ENCODE peak calls at places on chromosomes 6 and 20, in ten cellular contexts. One of them, this sample, is unnamed.

GRCh38 chr20:57596998-57597939 is 23.0 kb downstream of the ZBP1 start:
- DNase-seq in Peyer's patch: peak
- DNase-seq in RPMI7951: peak
- DNase-seq in activated naive CD4-positive, alpha-beta T cell: peak
- DNase-seq in pons: no peak
- DNase-seq in stimulated activated CD8-positive, alpha-beta memory T cell treated with anti-CD3 and anti-CD28 coated beads, Interleukin-4, amount 100 ng/mL, for 1 hour: peak
- DNase-seq in RCC 7860: peak
- DNase-seq in mesenchymal stem cell: peak
- DNase-seq in nephron progenitor cell: peak
- DNase-seq in M059J: peak
- DNase-seq in this sample: peak

GRCh38 chr20:4470375-4470774 is 251.3 kb upstream of the PRND start:
- DNase-seq in RCC 7860: no peak
- DNase-seq in nephron progenitor cell: no peak
- DNase-seq in mesenchymal stem cell: peak
- DNase-seq in M059J: peak
- DNase-seq in stimulated activated CD8-positive, alpha-beta memory T cell treated with anti-CD3 and anti-CD28 coated beads, Interleukin-4, amount 100 ng/mL, for 1 hour: no peak
- DNase-seq in pons: no peak
- DNase-seq in activated naive CD4-positive, alpha-beta T cell: no peak
- DNase-seq in Peyer's patch: no peak
- DNase-seq in RPMI7951: peak
- DNase-seq in this sample: peak

GRCh38 chr20:50724851-50725721 is 6.3 kb upstream of the PARD6B start:
- DNase-seq in activated naive CD4-positive, alpha-beta T cell: no peak
- DNase-seq in pons: no peak
- DNase-seq in mesenchymal stem cell: peak
- DNase-seq in nephron progenitor cell: peak
- DNase-seq in M059J: peak
- DNase-seq in RCC 7860: peak
- DNase-seq in RPMI7951: peak
- DNase-seq in Peyer's patch: no peak
- DNase-seq in stimulated activated CD8-positive, alpha-beta memory T cell treated with anti-CD3 and anti-CD28 coated beads, Interleukin-4, amount 100 ng/mL, for 1 hour: no peak
- DNase-seq in this sample: peak

GRCh38 chr6:138162104-138162946 is 586 bp downstream of the ARFGEF3 start:
- DNase-seq in M059J: peak
- DNase-seq in pons: peak
- DNase-seq in activated naive CD4-positive, alpha-beta T cell: no peak
- DNase-seq in mesenchymal stem cell: peak
- DNase-seq in nephron progenitor cell: peak
- DNase-seq in stimulated activated CD8-positive, alpha-beta memory T cell treated with anti-CD3 and anti-CD28 coated beads, Interleukin-4, amount 100 ng/mL, for 1 hour: no peak
- DNase-seq in RPMI7951: peak
- DNase-seq in RCC 7860: no peak
- DNase-seq in Peyer's patch: no peak
- DNase-seq in this sample: no peak

GRCh38 chr6:143545976-143546547 is 34.5 kb upstream of the FUCA2 start:
- DNase-seq in mesenchymal stem cell: peak
- DNase-seq in pons: no peak
- DNase-seq in nephron progenitor cell: no peak
- DNase-seq in activated naive CD4-positive, alpha-beta T cell: no peak
- DNase-seq in RPMI7951: peak
- DNase-seq in stimulated activated CD8-positive, alpha-beta memory T cell treated with anti-CD3 and anti-CD28 coated beads, Interleukin-4, amount 100 ng/mL, for 1 hour: no peak
- DNase-seq in Peyer's patch: no peak
- DNase-seq in M059J: peak
- DNase-seq in RCC 7860: no peak
- DNase-seq in this sample: no peak

GRCh38 chr20:17646901-17647301 is 35.1 kb downstream of the RRBP1 start:
- DNase-seq in M059J: no peak
- DNase-seq in nephron progenitor cell: no peak
- DNase-seq in stimulated activated CD8-positive, alpha-beta memory T cell treated with anti-CD3 and anti-CD28 coated beads, Interleukin-4, amount 100 ng/mL, for 1 hour: no peak
- DNase-seq in RCC 7860: no peak
- DNase-seq in Peyer's patch: no peak
- DNase-seq in pons: no peak
- DNase-seq in RPMI7951: no peak
- DNase-seq in mesenchymal stem cell: no peak
- DNase-seq in activated naive CD4-positive, alpha-beta T cell: no peak
- DNase-seq in this sample: no peak

GRCh38 chr6:53746442-53747103 is 48.2 kb upstream of the LRRC1 start:
- DNase-seq in mesenchymal stem cell: no peak
- DNase-seq in pons: no peak
- DNase-seq in Peyer's patch: no peak
- DNase-seq in activated naive CD4-positive, alpha-beta T cell: no peak
- DNase-seq in RPMI7951: no peak
- DNase-seq in nephron progenitor cell: no peak
- DNase-seq in stimulated activated CD8-positive, alpha-beta memory T cell treated with anti-CD3 and anti-CD28 coated beads, Interleukin-4, amount 100 ng/mL, for 1 hour: no peak
- DNase-seq in RCC 7860: no peak
- DNase-seq in M059J: no peak
- DNase-seq in this sample: no peak

GRCh38 chr20:38373231-38373867 is 27.1 kb downstream of the LBP start:
- DNase-seq in RPMI7951: no peak
- DNase-seq in Peyer's patch: no peak
- DNase-seq in mesenchymal stem cell: no peak
- DNase-seq in pons: no peak
- DNase-seq in M059J: no peak
- DNase-seq in stimulated activated CD8-positive, alpha-beta memory T cell treated with anti-CD3 and anti-CD28 coated beads, Interleukin-4, amount 100 ng/mL, for 1 hour: no peak
- DNase-seq in RCC 7860: no peak
- DNase-seq in nephron progenitor cell: no peak
- DNase-seq in activated naive CD4-positive, alpha-beta T cell: no peak
- DNase-seq in this sample: no peak

GRCh38 chr6:143097224-143097795 is 36.6 kb downstream of the AIG1 start:
- DNase-seq in RPMI7951: no peak
- DNase-seq in RCC 7860: no peak
- DNase-seq in mesenchymal stem cell: no peak
- DNase-seq in M059J: no peak
- DNase-seq in stimulated activated CD8-positive, alpha-beta memory T cell treated with anti-CD3 and anti-CD28 coated beads, Interleukin-4, amount 100 ng/mL, for 1 hour: no peak
- DNase-seq in activated naive CD4-positive, alpha-beta T cell: no peak
- DNase-seq in nephron progenitor cell: no peak
- DNase-seq in Peyer's patch: no peak
- DNase-seq in pons: peak
- DNase-seq in this sample: no peak

GRCh38 chr6:38871745-38872568 is 156.8 kb downstream of the DNAH8 start:
- DNase-seq in RPMI7951: peak
- DNase-seq in pons: peak
- DNase-seq in Peyer's patch: peak
- DNase-seq in nephron progenitor cell: peak
- DNase-seq in stimulated activated CD8-positive, alpha-beta memory T cell treated with anti-CD3 and anti-CD28 coated beads, Interleukin-4, amount 100 ng/mL, for 1 hour: peak
- DNase-seq in mesenchymal stem cell: peak
- DNase-seq in activated naive CD4-positive, alpha-beta T cell: peak
- DNase-seq in M059J: peak
- DNase-seq in RCC 7860: peak
- DNase-seq in this sample: peak

GRCh38 chr6:14059791-14060436 is 57.7 kb upstream of the CD83 start:
- DNase-seq in RCC 7860: peak
- DNase-seq in nephron progenitor cell: no peak
- DNase-seq in M059J: peak
- DNase-seq in Peyer's patch: no peak
- DNase-seq in mesenchymal stem cell: no peak
- DNase-seq in stimulated activated CD8-positive, alpha-beta memory T cell treated with anti-CD3 and anti-CD28 coated beads, Interleukin-4, amount 100 ng/mL, for 1 hour: no peak
- DNase-seq in activated naive CD4-positive, alpha-beta T cell: no peak
- DNase-seq in RPMI7951: peak
- DNase-seq in pons: no peak
- DNase-seq in this sample: no peak

GRCh38 chr6:110756817-110757216 is 58.5 kb downstream of the CDK19 start:
- DNase-seq in Peyer's patch: no peak
- DNase-seq in RPMI7951: no peak
- DNase-seq in M059J: no peak
- DNase-seq in nephron progenitor cell: no peak
- DNase-seq in activated naive CD4-positive, alpha-beta T cell: no peak
- DNase-seq in pons: peak
- DNase-seq in mesenchymal stem cell: no peak
- DNase-seq in stimulated activated CD8-positive, alpha-beta memory T cell treated with anti-CD3 and anti-CD28 coated beads, Interleukin-4, amount 100 ng/mL, for 1 hour: no peak
- DNase-seq in RCC 7860: no peak
- DNase-seq in this sample: no peak

GRCh38 chr6:75196051-75196743 is 9.7 kb downstream of the COL12A1 start:
- DNase-seq in mesenchymal stem cell: peak
- DNase-seq in M059J: peak
- DNase-seq in nephron progenitor cell: no peak
- DNase-seq in stimulated activated CD8-positive, alpha-beta memory T cell treated with anti-CD3 and anti-CD28 coated beads, Interleukin-4, amount 100 ng/mL, for 1 hour: no peak
- DNase-seq in activated naive CD4-positive, alpha-beta T cell: no peak
- DNase-seq in Peyer's patch: no peak
- DNase-seq in pons: no peak
- DNase-seq in RPMI7951: peak
- DNase-seq in RCC 7860: no peak
- DNase-seq in this sample: no peak

GRCh38 chr6:117495873-117496272 is 13.4 kb downstream of the DCBLD1 start:
- DNase-seq in RCC 7860: no peak
- DNase-seq in mesenchymal stem cell: peak
- DNase-seq in pons: no peak
- DNase-seq in Peyer's patch: no peak
- DNase-seq in M059J: peak
- DNase-seq in RPMI7951: no peak
- DNase-seq in stimulated activated CD8-positive, alpha-beta memory T cell treated with anti-CD3 and anti-CD28 coated beads, Interleukin-4, amount 100 ng/mL, for 1 hour: no peak
- DNase-seq in activated naive CD4-positive, alpha-beta T cell: no peak
- DNase-seq in nephron progenitor cell: no peak
- DNase-seq in this sample: no peak

GRCh38 chr6:46410330-46410953 is 80.8 kb downstream of the RCAN2 start:
- DNase-seq in mesenchymal stem cell: no peak
- DNase-seq in M059J: peak
- DNase-seq in RCC 7860: no peak
- DNase-seq in pons: peak
- DNase-seq in nephron progenitor cell: no peak
- DNase-seq in Peyer's patch: peak
- DNase-seq in activated naive CD4-positive, alpha-beta T cell: no peak
- DNase-seq in RPMI7951: peak
- DNase-seq in stimulated activated CD8-positive, alpha-beta memory T cell treated with anti-CD3 and anti-CD28 coated beads, Interleukin-4, amount 100 ng/mL, for 1 hour: no peak
- DNase-seq in this sample: no peak

GRCh38 chr20:64188071-64188470 is 23.8 kb downstream of the MYT1 start:
- DNase-seq in stimulated activated CD8-positive, alpha-beta memory T cell treated with anti-CD3 and anti-CD28 coated beads, Interleukin-4, amount 100 ng/mL, for 1 hour: no peak
- DNase-seq in M059J: no peak
- DNase-seq in Peyer's patch: no peak
- DNase-seq in pons: no peak
- DNase-seq in mesenchymal stem cell: no peak
- DNase-seq in RPMI7951: no peak
- DNase-seq in RCC 7860: no peak
- DNase-seq in activated naive CD4-positive, alpha-beta T cell: no peak
- DNase-seq in nephron progenitor cell: no peak
- DNase-seq in this sample: no peak

GRCh38 chr6:75843401-75843800 is 94.4 kb downstream of the MYO6 start:
- DNase-seq in pons: no peak
- DNase-seq in activated naive CD4-positive, alpha-beta T cell: no peak
- DNase-seq in nephron progenitor cell: no peak
- DNase-seq in RPMI7951: no peak
- DNase-seq in M059J: no peak
- DNase-seq in Peyer's patch: no peak
- DNase-seq in RCC 7860: no peak
- DNase-seq in stimulated activated CD8-positive, alpha-beta memory T cell treated with anti-CD3 and anti-CD28 coated beads, Interleukin-4, amount 100 ng/mL, for 1 hour: no peak
- DNase-seq in mesenchymal stem cell: no peak
- DNase-seq in this sample: no peak

GRCh38 chr20:24040896-24041459 is 52.4 kb upstream of the GGTLC1 start:
- DNase-seq in stimulated activated CD8-positive, alpha-beta memory T cell treated with anti-CD3 and anti-CD28 coated beads, Interleukin-4, amount 100 ng/mL, for 1 hour: no peak
- DNase-seq in pons: no peak
- DNase-seq in M059J: no peak
- DNase-seq in RCC 7860: no peak
- DNase-seq in activated naive CD4-positive, alpha-beta T cell: no peak
- DNase-seq in nephron progenitor cell: no peak
- DNase-seq in mesenchymal stem cell: no peak
- DNase-seq in Peyer's patch: no peak
- DNase-seq in RPMI7951: no peak
- DNase-seq in this sample: no peak

GRCh38 chr6:48809700-48810099 is 653.4 kb downstream of the MMUT start:
- DNase-seq in M059J: no peak
- DNase-seq in stimulated activated CD8-positive, alpha-beta memory T cell treated with anti-CD3 and anti-CD28 coated beads, Interleukin-4, amount 100 ng/mL, for 1 hour: no peak
- DNase-seq in mesenchymal stem cell: no peak
- DNase-seq in pons: no peak
- DNase-seq in activated naive CD4-positive, alpha-beta T cell: no peak
- DNase-seq in RCC 7860: no peak
- DNase-seq in Peyer's patch: no peak
- DNase-seq in nephron progenitor cell: no peak
- DNase-seq in RPMI7951: no peak
- DNase-seq in this sample: no peak

GRCh38 chr6:119484598-119484997 is 135.0 kb upstream of the MAN1A1 start:
- DNase-seq in RCC 7860: no peak
- DNase-seq in activated naive CD4-positive, alpha-beta T cell: no peak
- DNase-seq in nephron progenitor cell: no peak
- DNase-seq in Peyer's patch: no peak
- DNase-seq in pons: no peak
- DNase-seq in stimulated activated CD8-positive, alpha-beta memory T cell treated with anti-CD3 and anti-CD28 coated beads, Interleukin-4, amount 100 ng/mL, for 1 hour: no peak
- DNase-seq in RPMI7951: peak
- DNase-seq in mesenchymal stem cell: peak
- DNase-seq in M059J: peak
- DNase-seq in this sample: no peak

GRCh38 chr6:8589941-8590676 is 154.8 kb upstream of the SLC35B3 start:
- DNase-seq in pons: no peak
- DNase-seq in RPMI7951: no peak
- DNase-seq in RCC 7860: no peak
- DNase-seq in activated naive CD4-positive, alpha-beta T cell: no peak
- DNase-seq in M059J: peak
- DNase-seq in nephron progenitor cell: peak
- DNase-seq in stimulated activated CD8-positive, alpha-beta memory T cell treated with anti-CD3 and anti-CD28 coated beads, Interleukin-4, amount 100 ng/mL, for 1 hour: no peak
- DNase-seq in mesenchymal stem cell: no peak
- DNase-seq in Peyer's patch: no peak
- DNase-seq in this sample: no peak

GRCh38 chr6:106397441-106397840 is 36.9 kb downstream of the CRYBG1 start:
- DNase-seq in RPMI7951: no peak
- DNase-seq in activated naive CD4-positive, alpha-beta T cell: no peak
- DNase-seq in stimulated activated CD8-positive, alpha-beta memory T cell treated with anti-CD3 and anti-CD28 coated beads, Interleukin-4, amount 100 ng/mL, for 1 hour: no peak
- DNase-seq in RCC 7860: peak
- DNase-seq in Peyer's patch: no peak
- DNase-seq in pons: no peak
- DNase-seq in M059J: no peak
- DNase-seq in mesenchymal stem cell: no peak
- DNase-seq in nephron progenitor cell: no peak
- DNase-seq in this sample: no peak